ENCODE peak calls at places on chromosomes 7 and 10, in eight cellular contexts. T is fibroblast of lung, K is IMR-90, X is PC-3, E is PC-9, M is mammary epithelial cell, A is A549, F is HCT116. G is an unnamed sample.

GRCh38 chr10:53314856-53315255 is 542.3 kb upstream of the MBL2 start:
- DNase-seq in T (peak), K (peak), X (peak), E (peak), M (peak), A (no peak), F (no peak), G (peak)

GRCh38 chr10:50604823-50605222 is 18.9 kb downstream of the SGMS1 start:
- DNase-seq in T (peak), K (no peak), X (peak), E (no peak), M (no peak), A (no peak), F (no peak), G (peak)

GRCh38 chr10:125276137-125276536 is 115.8 kb upstream of the CTBP2 start:
- DNase-seq in T (no peak), K (no peak), X (no peak), E (no peak), M (no peak), A (no peak), F (no peak), G (no peak)

GRCh38 chr7:159050703-159051102 is 94.0 kb downstream of the VIPR2 start:
- DNase-seq in T (no peak), K (no peak), X (no peak), E (no peak), M (no peak), A (no peak), F (no peak), G (no peak)

GRCh38 chr7:102321351-102322201 is 34.7 kb downstream of the SPDYE6 start:
- DNase-seq in T (no peak), K (no peak), X (no peak), E (no peak), M (no peak), A (no peak), F (no peak), G (no peak)

GRCh38 chr7:129969881-129970446 is 17.2 kb upstream of the UBE2H start:
- DNase-seq in T (peak), K (peak), X (peak), E (peak), M (peak), A (no peak), F (peak), G (peak)

GRCh38 chr10:91424016-91424415 is 13.9 kb downstream of the HECTD2 start:
- DNase-seq in T (peak), K (peak), X (peak), E (no peak), M (peak), A (no peak), F (no peak), G (no peak)

GRCh38 chr7:129222064-129222463 is 2.8 kb upstream of the AHCYL2 start:
- DNase-seq in T (no peak), K (no peak), X (no peak), E (no peak), M (no peak), A (no peak), F (no peak), G (no peak)

GRCh38 chr10:17247210-17247609 is 19.2 kb downstream of the VIM start:
- DNase-seq in T (no peak), K (no peak), X (no peak), E (no peak), M (no peak), A (no peak), F (no peak), G (no peak)

GRCh38 chr10:62817120-62817762 is 1.1 kb upstream of the EGR2 start:
- DNase-seq in T (peak), K (peak), X (peak), E (peak), M (peak), A (no peak), F (no peak), G (peak)

GRCh38 chr7:151181011-151181431 is 6.0 kb downstream of the ASB10 start:
- DNase-seq in T (no peak), K (no peak), X (no peak), E (no peak), M (no peak), A (no peak), F (no peak), G (no peak)

GRCh38 chr7:44060948-44061644 is 4.3 kb downstream of the PGAM2 start:
- DNase-seq in T (no peak), K (no peak), X (no peak), E (no peak), M (no peak), A (no peak), F (no peak), G (no peak)

GRCh38 chr7:30855936-30856335 is 55.7 kb upstream of the AQP1 start:
- DNase-seq in T (no peak), K (no peak), X (no peak), E (no peak), M (no peak), A (no peak), F (no peak), G (no peak)

GRCh38 chr10:35191523-35191922 is 64.9 kb downstream of the CREM start:
- DNase-seq in T (peak), K (peak), X (no peak), E (no peak), M (no peak), A (no peak), F (no peak), G (peak)

GRCh38 chr10:31288001-31288400 is 31.0 kb upstream of the ZEB1 start:
- DNase-seq in T (peak), K (no peak), X (no peak), E (no peak), M (no peak), A (no peak), F (no peak), G (peak)

GRCh38 chr7:66092654-66093053 is 17.0 kb downstream of the ASL start:
- DNase-seq in T (no peak), K (no peak), X (no peak), E (no peak), M (no peak), A (no peak), F (no peak), G (no peak)

GRCh38 chr7:105241198-105241597 is 147.5 kb downstream of the SRPK2 start:
- DNase-seq in T (no peak), K (no peak), X (no peak), E (no peak), M (no peak), A (no peak), F (no peak), G (no peak)

GRCh38 chr10:66717221-66717981 is 208.4 kb upstream of the LRRTM3 start:
- DNase-seq in T (no peak), K (no peak), X (no peak), E (no peak), M (no peak), A (no peak), F (no peak), G (no peak)

GRCh38 chr7:134602921-134603394 is 43.7 kb upstream of the BPGM start:
- DNase-seq in T (peak), K (peak), X (no peak), E (no peak), M (no peak), A (no peak), F (no peak), G (peak)

GRCh38 chr7:40579401-40579800 is 444.6 kb downstream of the SUGCT start:
- DNase-seq in T (peak), K (peak), X (no peak), E (no peak), M (peak), A (no peak), F (no peak), G (peak)

GRCh38 chr7:919924-920341 is 34.5 kb downstream of the ADAP1 start:
- DNase-seq in T (no peak), K (no peak), X (no peak), E (peak), M (no peak), A (no peak), F (no peak), G (no peak)

GRCh38 chr10:46550076-46550790 is 6.2 kb downstream of the GPRIN2 start:
- DNase-seq in T (no peak), K (no peak), X (no peak), E (no peak), M (no peak), A (no peak), F (no peak), G (no peak)

GRCh38 chr10:111648046-111648445 is 535.5 kb downstream of the GPAM start:
- DNase-seq in T (peak), K (no peak), X (no peak), E (no peak), M (no peak), A (no peak), F (no peak), G (peak)

GRCh38 chr7:82007315-82007714 is 237.5 kb upstream of the HGF start:
- DNase-seq in T (no peak), K (no peak), X (no peak), E (no peak), M (no peak), A (no peak), F (no peak), G (no peak)

GRCh38 chr7:44636041-44636580 is 29.7 kb downstream of the OGDH start:
- DNase-seq in T (no peak), K (no peak), X (no peak), E (no peak), M (no peak), A (no peak), F (no peak), G (no peak)

GRCh38 chr10:126565871-126566270 is 104.6 kb downstream of the C10orf90 start:
- DNase-seq in T (no peak), K (no peak), X (no peak), E (no peak), M (no peak), A (no peak), F (no peak), G (no peak)

GRCh38 chr10:126563361-126563760 is 107.1 kb downstream of the C10orf90 start:
- DNase-seq in T (no peak), K (no peak), X (no peak), E (no peak), M (no peak), A (no peak), F (no peak), G (no peak)

GRCh38 chr10:126565456-126565855 is 105.0 kb downstream of the C10orf90 start:
- DNase-seq in T (peak), K (no peak), X (no peak), E (no peak), M (no peak), A (no peak), F (no peak), G (no peak)

GRCh38 chr10:126562209-126562680 is 108.2 kb downstream of the C10orf90 start:
- DNase-seq in T (peak), K (no peak), X (no peak), E (no peak), M (no peak), A (no peak), F (no peak), G (no peak)

GRCh38 chr10:126564297-126564888 is 106.1 kb downstream of the C10orf90 start:
- DNase-seq in T (no peak), K (no peak), X (no peak), E (no peak), M (no peak), A (no peak), F (no peak), G (no peak)
- TF ChIP-seq CTCF in T (no peak), K (no peak), X (no peak), E (no peak), M (no peak), A (no peak), F (no peak), G (no peak)

GRCh38 chr7:13017325-13017853 is 330.0 kb downstream of the ARL4A start:
- DNase-seq in T (peak), K (peak), X (peak), E (peak), M (peak), A (peak), F (peak), G (peak)
- H3K4me2 ChIP-seq in T (peak), K (peak), X (peak), E (peak), M (peak), A (peak), F (peak), G (peak)

GRCh38 chr10:504131-504611 is 185.3 kb downstream of the DIP2C start:
- DNase-seq in T (no peak), K (no peak), X (no peak), E (no peak), M (no peak), A (no peak), F (no peak), G (no peak)
- TF ChIP-seq CTCF in T (no peak), K (no peak), X (no peak), E (no peak), M (no peak), A (no peak), F (no peak), G (no peak)

DNA sequence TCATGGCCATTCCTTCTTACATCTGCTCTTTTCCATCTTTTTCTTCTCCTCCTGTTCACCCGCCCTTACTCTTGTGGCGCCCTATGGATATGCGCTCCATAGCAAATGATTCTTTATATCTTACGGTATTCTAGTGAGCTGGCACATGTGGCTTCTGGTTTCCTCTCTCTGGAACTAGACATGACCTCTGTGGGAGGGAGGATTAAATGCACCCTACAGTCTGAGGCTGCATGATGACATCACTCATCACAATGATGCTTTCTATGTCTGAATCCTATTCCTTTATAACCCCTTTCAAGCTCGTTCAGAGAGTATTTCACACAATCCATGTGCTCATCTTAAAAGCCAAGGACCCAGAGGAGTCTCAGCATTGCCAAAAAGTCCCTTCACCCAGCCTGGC is 153.3 kb downstream of the EGFR start:
- DNase-seq in T (no peak), K (peak), X (no peak), E (no peak), M (peak), A (no peak), F (no peak), G (peak)
- H3K4me2 ChIP-seq in T (no peak), K (no peak), X (no peak), E (no peak), M (no peak), A (no peak), F (no peak), G (no peak)

GRCh38 chr7:34158311-34158710 is 253.0 kb downstream of the BMPER start:
- DNase-seq in T (no peak), K (peak), X (no peak), E (no peak), M (no peak), A (no peak), F (no peak), G (no peak)

GRCh38 chr7:34157137-34157536 is 251.8 kb downstream of the BMPER start:
- DNase-seq in T (no peak), K (no peak), X (no peak), E (no peak), M (no peak), A (no peak), F (no peak), G (no peak)

GRCh38 chr7:34156336-34156735 is 251.0 kb downstream of the BMPER start:
- DNase-seq in T (peak), K (peak), X (no peak), E (no peak), M (no peak), A (no peak), F (no peak), G (peak)

GRCh38 chr7:34160261-34160752 is 255.0 kb downstream of the BMPER start:
- DNase-seq in T (peak), K (peak), X (no peak), E (no peak), M (peak), A (no peak), F (no peak), G (peak)

GRCh38 chr7:34158754-34159153 is 253.4 kb downstream of the BMPER start:
- DNase-seq in T (no peak), K (peak), X (no peak), E (no peak), M (no peak), A (no peak), F (no peak), G (no peak)
- TF ChIP-seq CTCF in T (peak), K (peak), X (peak), E (no peak), M (no peak), A (no peak), F (no peak), G (no peak)

GRCh38 chr7:15068324-15068723 is 165.8 kb upstream of the DGKB start:
- DNase-seq in T (peak), K (no peak), X (no peak), E (no peak), M (no peak), A (no peak), F (no peak), G (no peak)
- H3K4me2 ChIP-seq in T (no peak), K (no peak), X (no peak), E (no peak), M (no peak), A (no peak), F (no peak), G (no peak)